ENCODE peak calls at places on chromosomes 4 and X, in nine cellular contexts. H is stimulated activated CD8-positive, alpha-beta memory T cell treated with anti-CD3 and anti-CD28 coated beads, Interleukin-15, amount 100 ng/mL, for 1 hour; F is cardiac muscle cell; C is NCI-H345; B is activated T-helper 1 cell treated with anti-CD3 and anti-CD28 coated beads, Interleukin-12 subunit alpha, Interleukin-12 subunit beta, Interleukin-2, Interleukin-4 antibody, amounts not matched to agents 30 ng/mL and 10 ng/mL and 1 ng/mL, durations not matched to agents 14 hours and 24 hours and 36 hours; M is T-helper 9 cell; K is fibroblast of the aortic adventitia; P is activated CD4-positive, alpha-beta T cell treated with anti-CD3 and anti-CD28 coated beads, Interleukin-2, amount 50 U/mL, for 4 hours; V is colonic mucosa. N is an unnamed sample.
A peak's percentile ranks its signal among the peaks of the same experiment; 100 is the strongest.

GRCh38 chr4:141462361-141462760 is 174.0 kb upstream of the IL15 start:
- DNase-seq in F (no peak), H (no peak), V (no peak), C (no peak), P (no peak), K (no peak), M (no peak), B (no peak), N (no peak)

GRCh38 chrX:129980540-129981206 is 1.8 kb upstream of the BCORL1 start:
- DNase-seq in B (no peak), F (peak; percentile 73), P (no peak), V (peak; percentile 71), K (no peak), C (no peak), H (no peak), M (peak; percentile 26), N (no peak)

GRCh38 chr4:26263165-26263564 is 57.6 kb upstream of the RBPJ start:
- DNase-seq in C (no peak), M (no peak), F (no peak), K (no peak), H (no peak), B (no peak), V (peak; percentile 29), P (no peak), N (peak; percentile 57)

GRCh38 chrX:71017396-71017939 is 50.7 kb downstream of the SNX12 start:
- DNase-seq in V (no peak), B (no peak), M (no peak), F (no peak), C (no peak), K (peak; percentile 4), H (no peak), P (no peak), N (no peak)

GRCh38 chrX:112081781-112082482 is 644 bp downstream of the TRPC5 start:
- DNase-seq in M (no peak), B (no peak), H (no peak), V (no peak), P (no peak), C (no peak), F (peak; percentile 12), K (no peak), N (no peak)

GRCh38 chr4:125693233-125693632 is 378.5 kb downstream of the FAT4 start:
- DNase-seq in F (no peak), V (no peak), C (no peak), M (no peak), K (no peak), B (no peak), P (no peak), H (no peak), N (no peak)

GRCh38 chrX:65596270-65596669 is 61.7 kb upstream of the LAS1L start:
- DNase-seq in F (no peak), V (no peak), C (no peak), H (no peak), P (peak; percentile 27), M (peak; percentile 42), B (peak; percentile 42), K (peak; percentile 44), N (no peak)

GRCh38 chr4:138647433-138647832 is 368.1 kb upstream of the NOCT start:
- DNase-seq in C (no peak), F (no peak), H (no peak), K (no peak), B (no peak), P (no peak), M (no peak), V (no peak), N (no peak)

GRCh38 chrX:25531096-25531495 is 515.3 kb upstream of the ARX start:
- DNase-seq in M (no peak), P (no peak), K (peak; percentile 37), C (no peak), V (no peak), F (no peak), B (no peak), H (no peak), N (no peak)

GRCh38 chr4:1207157-1207470 is 34.7 kb upstream of the SPON2 start:
- DNase-seq in K (no peak), F (no peak), M (no peak), P (no peak), C (no peak), H (no peak), V (no peak), B (no peak), N (no peak)

GRCh38 chr4:159070742-159071141 is 32.1 kb upstream of the RAPGEF2 start:
- DNase-seq in C (no peak), V (no peak), H (no peak), B (no peak), P (no peak), F (no peak), M (no peak), K (peak; percentile 48), N (no peak)

GRCh38 chr4:26806331-26806730 is 54.3 kb upstream of the STIM2 start:
- DNase-seq in P (no peak), K (no peak), B (no peak), C (no peak), V (no peak), F (no peak), H (no peak), M (no peak), N (no peak)

GRCh38 chrX:110182362-110182761 is 135.5 kb downstream of the AMMECR1 start:
- DNase-seq in M (no peak), B (no peak), C (no peak), V (no peak), H (no peak), F (no peak), K (peak; percentile 49), P (no peak), N (no peak)

GRCh38 chr4:42627887-42628646 is 28.8 kb downstream of the ATP8A1 start:
- DNase-seq in C (peak; percentile 53), F (no peak), B (peak; percentile 19), V (peak; percentile 35), K (peak; percentile 67), M (no peak), H (no peak), P (peak; percentile 18), N (no peak)

GRCh38 chr4:52577285-52577968 is 81.7 kb downstream of the USP46 start:
- DNase-seq in K (peak; percentile 34), C (no peak), V (no peak), P (no peak), F (no peak), M (no peak), H (no peak), B (no peak), N (no peak)

GRCh38 chrX:148047216-148047615 is 66.1 kb downstream of the FMR1NB start:
- DNase-seq in H (no peak), F (no peak), B (no peak), C (no peak), K (no peak), V (no peak), P (no peak), M (no peak), N (no peak)

GRCh38 chr4:157185363-157185762 is 35.2 kb upstream of the GRIA2 start:
- DNase-seq in K (no peak), P (no peak), H (no peak), M (no peak), C (no peak), F (no peak), B (no peak), V (no peak), N (no peak)

GRCh38 chrX:136447308-136447707 is 40.4 kb upstream of the BRS3 start:
- DNase-seq in P (no peak), B (no peak), K (no peak), C (no peak), M (no peak), H (no peak), F (no peak), V (no peak), N (no peak)

N was measured in iPS DF 19.7.